ENCODE peak calls at places on chromosomes 13 and 19, in seven cellular contexts. N is A673, H is K562, G is AG09309, S is choroid plexus epithelial cell, I is fibroblast of lung, E is fibroblast of the aortic adventitia. Y is an unnamed sample.

GRCh38 chr13:59352600-59352999 is 811.1 kb downstream of the DIAPH3 start:
- DNase-seq in I (no peak), H (no peak), G (no peak), S (no peak), N (no peak), E (no peak), Y (no peak)

GRCh38 chr19:56148096-56148495 is 7.0 kb downstream of the ZNF444 start:
- DNase-seq in E (no peak), I (no peak), G (no peak), H (no peak), N (no peak), S (no peak), Y (no peak)

GRCh38 chr13:102729560-102730275 is 34.9 kb upstream of the METTL21C start:
- DNase-seq in G (no peak), E (peak; percentile 87), S (peak; percentile 87), N (peak; percentile 32), H (no peak), I (peak; percentile 67), Y (no peak)

GRCh38 chr13:46124531-46124966 is 19.7 kb upstream of the CPB2 start:
- DNase-seq in E (no peak), H (no peak), S (no peak), I (no peak), G (no peak), N (no peak), Y (no peak)

GRCh38 chr19:13155472-13156284 is 5.5 kb downstream of the IER2 start:
- DNase-seq in H (peak; percentile 88), S (peak; percentile 80), I (peak; percentile 79), N (peak; percentile 81), G (no peak), E (peak; percentile 78), Y (peak; percentile 74)

GRCh38 chr19:11382898-11383705 is 1.0 kb downstream of the EPOR start:
- DNase-seq in E (no peak), H (peak; percentile 95), I (no peak), S (peak; percentile 16), N (peak; percentile 61), G (no peak), Y (peak; percentile 66)

GRCh38 chr13:97914537-97914936 is 38.9 kb upstream of the IPO5 start:
- DNase-seq in G (no peak), N (no peak), H (no peak), I (peak; percentile 79), S (peak; percentile 41), E (peak; percentile 54), Y (no peak)

GRCh38 chr13:114132419-114133121 is at the start of gene RASA3:
- DNase-seq in H (peak; percentile 80), G (no peak), E (peak; percentile 74), I (peak; percentile 87), N (peak; percentile 82), S (peak; percentile 87), Y (peak; percentile 92)

GRCh38 chr13:64925727-64926126 is 2304.4 kb downstream of the PCDH9 start:
- DNase-seq in N (no peak), G (no peak), S (no peak), I (no peak), E (no peak), H (no peak), Y (no peak)

DNA sequence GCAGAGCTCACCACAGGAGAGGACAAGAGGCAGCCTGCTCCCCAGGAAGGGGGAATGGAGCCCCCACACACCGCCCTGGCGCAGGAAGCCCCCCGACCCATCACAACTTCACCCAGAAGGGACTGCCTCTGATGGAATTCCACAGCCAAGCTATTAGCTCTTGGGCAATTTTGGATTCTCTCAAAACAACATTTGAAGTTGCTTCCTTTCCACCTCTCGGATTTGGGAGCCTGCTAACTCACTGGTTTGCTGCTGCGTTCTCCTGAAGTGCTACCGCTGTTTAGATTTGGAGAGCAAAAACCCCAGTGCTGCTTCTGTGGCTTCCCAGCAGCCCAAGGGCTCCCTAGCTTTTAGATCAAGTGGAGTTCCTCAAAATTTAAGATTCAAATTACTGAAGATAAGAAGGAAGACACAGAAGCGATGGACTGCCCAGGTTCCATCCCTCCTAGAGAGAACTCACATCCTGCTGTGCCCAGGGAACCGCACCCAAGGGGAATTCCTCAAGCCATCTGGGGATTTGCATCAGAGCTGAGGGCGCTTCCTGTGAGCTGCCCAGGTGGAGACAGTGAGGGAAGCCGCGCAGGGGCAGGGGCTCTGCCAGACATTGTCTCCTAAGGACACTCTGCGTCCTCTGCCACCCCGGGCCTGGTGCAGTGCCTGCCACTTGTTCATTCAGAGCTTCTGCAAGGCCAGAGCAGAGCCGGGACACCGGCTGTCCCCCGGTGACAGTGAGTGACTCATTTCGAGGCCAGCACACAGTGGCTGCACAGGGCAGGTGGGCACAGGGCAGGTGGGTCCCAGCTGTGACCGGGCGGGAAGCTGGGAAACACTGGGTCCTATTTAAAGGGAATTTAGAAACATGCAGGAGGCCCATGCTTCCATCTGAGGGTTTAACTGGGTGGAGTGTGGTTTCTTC is 45.5 kb downstream of the COL4A1 start:
- DNase-seq in H (no peak), E (no peak), S (no peak), I (no peak), G (no peak), N (no peak), Y (no peak)
- H3K4me3 ChIP-seq in H (no peak overlapping the region), E (no peak overlapping the region), S (no peak overlapping the region), I (no peak overlapping the region), G (no peak overlapping the region), N (no peak overlapping the region), Y (no peak overlapping the region)

GRCh38 chr13:28022848-28023518 is 34.5 kb upstream of the URAD start:
- DNase-seq in S (peak; percentile 63), G (no peak), E (peak; percentile 22), H (no peak), N (no peak), I (peak; percentile 17), Y (no peak)
- H3K4me3 ChIP-seq in S (no peak overlapping the region), G (no peak overlapping the region), E (no peak overlapping the region), H (no peak overlapping the region), N (no peak overlapping the region), I (no peak overlapping the region), Y (no peak overlapping the region)

DNA sequence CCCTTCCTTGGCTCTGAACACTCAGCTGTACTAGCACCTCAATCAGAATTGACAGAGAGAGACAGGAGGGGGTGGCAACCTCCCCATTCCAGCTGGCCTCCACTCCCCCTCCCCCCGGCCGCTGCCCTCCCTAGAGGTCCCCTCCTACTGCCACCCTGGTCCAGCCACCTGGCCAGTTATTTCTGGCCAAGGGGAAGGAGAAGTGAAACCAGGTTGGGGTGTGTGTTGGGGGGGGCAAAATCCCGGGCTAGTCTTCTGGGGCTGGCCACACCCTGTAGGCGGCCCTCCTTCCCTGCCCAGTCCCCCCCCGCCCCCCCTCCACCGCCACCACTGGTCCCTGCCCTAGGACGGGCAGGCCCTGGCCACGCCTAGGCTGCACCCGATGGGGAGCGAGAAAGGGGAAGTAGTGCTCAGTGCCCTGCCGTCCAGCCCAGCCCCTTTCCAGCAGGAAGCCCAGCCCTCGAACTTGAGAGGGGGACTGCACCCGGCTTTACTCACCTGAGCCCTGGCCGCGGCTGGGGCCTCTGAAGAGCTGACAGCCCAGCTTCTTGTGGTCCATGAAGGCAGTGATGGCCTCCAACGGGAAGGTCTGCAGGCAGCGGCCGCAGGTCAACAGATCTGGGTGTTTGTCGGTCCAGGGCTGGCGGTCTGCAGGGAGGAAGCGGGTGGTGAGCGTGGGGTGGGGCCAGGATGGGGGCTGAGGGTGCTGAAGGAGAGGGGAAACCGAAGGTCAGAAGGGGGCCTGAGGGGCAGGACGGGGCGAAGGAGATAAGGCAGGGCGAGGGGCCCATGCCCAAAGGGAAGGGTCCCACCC is 856 bp downstream of the ZNF296 start:
- DNase-seq in I (peak; percentile 26), S (peak; percentile 29), N (no peak), H (peak; percentile 89), E (peak; percentile 30), G (no peak), Y (no peak)
- H3K4me3 ChIP-seq in I (peak overlapping the region; percentile 36), S (peak overlapping the region; percentile 54), N (peak overlapping the region; percentile 50), H (peak overlapping the region; percentile 77), E (peak overlapping the region; percentile 62), G (peak overlapping the region; percentile 15), Y (peak overlapping the region; percentile 58)

GRCh38 chr19:53506728-53507127 is 31.2 kb upstream of the ZNF331 start:
- DNase-seq in E (no peak), G (no peak), H (no peak), S (no peak), I (no peak), N (no peak), Y (no peak)

GRCh38 chr19:53503126-53503525 is 34.8 kb upstream of the ZNF331 start:
- DNase-seq in N (no peak), H (no peak), E (no peak), G (no peak), S (no peak), I (no peak), Y (no peak)

GRCh38 chr19:53509443-53509842 is 28.5 kb upstream of the ZNF331 start:
- DNase-seq in H (no peak), N (no peak), S (no peak), E (no peak), G (no peak), I (no peak), Y (no peak)

GRCh38 chr19:53507523-53508442 is 30.2 kb upstream of the ZNF331 start:
- DNase-seq in I (no peak), H (no peak), N (no peak), E (no peak), S (peak; percentile 40), G (no peak), Y (no peak)

DNA sequence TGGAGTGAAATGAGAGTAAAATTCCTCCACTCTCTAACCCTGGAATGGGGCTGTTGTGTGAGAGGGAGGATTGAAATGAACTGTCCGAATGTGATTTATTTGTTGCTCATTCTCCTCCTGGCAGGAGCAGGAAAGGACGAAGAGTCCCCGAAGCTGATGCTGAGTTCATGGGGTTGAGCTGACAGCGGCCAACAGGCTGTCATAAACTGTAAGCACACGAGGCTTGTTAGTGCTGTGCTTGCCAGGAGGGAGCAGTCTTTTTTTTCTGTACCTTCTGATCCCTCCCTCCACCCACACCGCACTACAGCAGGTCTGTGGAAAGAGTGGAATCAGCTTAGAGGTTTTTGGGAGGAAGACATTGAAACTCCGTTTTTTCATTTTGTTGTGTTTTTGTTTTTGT is 33.0 kb upstream of the ZNF331 start:
- DNase-seq in E (no peak), I (no peak), G (no peak), S (peak; percentile 23), H (no peak), N (no peak), Y (no peak)
- H3K4me3 ChIP-seq in E (no peak overlapping the region), I (no peak overlapping the region), G (no peak overlapping the region), S (no peak overlapping the region), H (no peak overlapping the region), N (no peak overlapping the region), Y (peak overlapping the region; percentile 39)

DNA sequence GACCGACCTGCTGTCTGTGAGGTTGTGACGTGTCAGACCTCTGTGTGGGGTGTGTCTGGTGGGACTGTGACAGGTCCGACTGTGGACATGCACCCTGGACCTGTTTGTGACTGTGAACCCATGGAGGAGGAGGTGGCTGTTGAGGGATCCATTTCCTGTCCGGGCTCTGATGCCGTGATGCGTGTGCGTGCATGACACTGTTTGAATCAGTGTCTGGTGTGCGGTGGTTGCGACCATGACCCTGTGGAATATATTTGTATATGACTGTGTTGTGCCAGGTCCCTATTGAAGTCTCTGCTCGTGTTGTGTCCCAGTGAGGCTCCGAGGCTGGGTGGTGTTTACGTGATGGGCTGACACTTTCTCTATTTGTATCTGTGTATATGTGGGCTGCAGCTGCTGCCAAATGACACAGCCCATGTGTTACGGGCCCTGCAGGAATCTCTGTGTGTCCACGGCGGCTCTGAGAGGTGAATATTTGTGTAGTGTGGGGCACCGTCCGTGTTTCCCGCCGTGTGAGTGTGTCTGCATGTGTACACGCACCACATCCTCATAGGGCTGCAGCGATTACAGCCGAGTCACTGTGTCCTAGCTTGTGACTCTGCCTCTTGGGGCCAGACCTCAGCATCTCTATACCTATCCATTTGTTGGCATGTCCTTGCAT is 18.3 kb downstream of the CCDC97 start:
- DNase-seq in H (peak; percentile 21), N (no peak), E (no peak), S (peak; percentile 44), G (no peak), I (peak; percentile 54), Y (no peak)
- H3K4me3 ChIP-seq in H (no peak overlapping the region), N (no peak overlapping the region), E (no peak overlapping the region), S (no peak overlapping the region), G (no peak overlapping the region), I (no peak overlapping the region), Y (no peak overlapping the region)

GRCh38 chr13:43214124-43214523 is 190.7 kb downstream of the DNAJC15 start:
- DNase-seq in G (no peak), S (no peak), H (no peak), I (no peak), N (no peak), E (no peak), Y (no peak)
- H3K4me3 ChIP-seq in G (no peak overlapping the region), S (no peak overlapping the region), H (no peak overlapping the region), I (no peak overlapping the region), N (no peak overlapping the region), E (no peak overlapping the region), Y (no peak overlapping the region)